ENCODE peak calls at places on chromosomes 3 and 15, in eight cellular contexts. One of them, this sample, is unnamed.
A peak's percentile ranks its signal among the peaks of the same experiment; 100 is the strongest.

GRCh38 chr3:174862666-174863065 is 3.5 kb downstream of the NAALADL2 start:
- DNase-seq in NCI-H524: no peak
- DNase-seq in epithelial cell of esophagus: no peak
- DNase-seq in mammary epithelial cell: no peak
- DNase-seq in non-pigmented ciliary epithelial cell: no peak
- DNase-seq in NCI-H2107: no peak
- DNase-seq in breast epithelium: no peak
- DNase-seq in activated CD8-positive, alpha-beta memory T cell treated with anti-CD3 and anti-CD28 coated beads for 48 hours: no peak
- DNase-seq in this sample: no peak

GRCh38 chr15:57911247-57911646 is 154.3 kb downstream of the ALDH1A2 start:
- DNase-seq in non-pigmented ciliary epithelial cell: no peak
- DNase-seq in breast epithelium: no peak
- DNase-seq in NCI-H524: no peak
- DNase-seq in epithelial cell of esophagus: no peak
- DNase-seq in NCI-H2107: no peak
- DNase-seq in activated CD8-positive, alpha-beta memory T cell treated with anti-CD3 and anti-CD28 coated beads for 48 hours: no peak
- DNase-seq in mammary epithelial cell: no peak
- DNase-seq in this sample: no peak

GRCh38 chr3:8972614-8973013 is 9.3 kb upstream of the RAD18 start:
- DNase-seq in NCI-H2107: no peak
- DNase-seq in breast epithelium: no peak
- DNase-seq in activated CD8-positive, alpha-beta memory T cell treated with anti-CD3 and anti-CD28 coated beads for 48 hours: no peak
- DNase-seq in NCI-H524: peak; percentile 85
- DNase-seq in mammary epithelial cell: peak; percentile 41
- DNase-seq in non-pigmented ciliary epithelial cell: no peak
- DNase-seq in epithelial cell of esophagus: peak; percentile 57
- DNase-seq in this sample: peak; percentile 55

GRCh38 chr15:24772709-24773373 is 97.3 kb downstream of the NPAP1 start:
- DNase-seq in NCI-H524: peak; percentile 52
- DNase-seq in non-pigmented ciliary epithelial cell: peak; percentile 32
- DNase-seq in mammary epithelial cell: peak; percentile 51
- DNase-seq in breast epithelium: peak; percentile 60
- DNase-seq in activated CD8-positive, alpha-beta memory T cell treated with anti-CD3 and anti-CD28 coated beads for 48 hours: peak; percentile 32
- DNase-seq in epithelial cell of esophagus: peak; percentile 88
- DNase-seq in NCI-H2107: no peak
- DNase-seq in this sample: peak; percentile 64

GRCh38 chr3:9226326-9226725 is 23.1 kb downstream of the SRGAP3 start:
- DNase-seq in activated CD8-positive, alpha-beta memory T cell treated with anti-CD3 and anti-CD28 coated beads for 48 hours: no peak
- DNase-seq in NCI-H524: no peak
- DNase-seq in epithelial cell of esophagus: peak; percentile 59
- DNase-seq in NCI-H2107: no peak
- DNase-seq in breast epithelium: no peak
- DNase-seq in non-pigmented ciliary epithelial cell: no peak
- DNase-seq in mammary epithelial cell: peak; percentile 81
- DNase-seq in this sample: peak; percentile 58

GRCh38 chr15:42608110-42608531 is 32.7 kb downstream of the STARD9 start:
- DNase-seq in activated CD8-positive, alpha-beta memory T cell treated with anti-CD3 and anti-CD28 coated beads for 48 hours: peak; percentile 32
- DNase-seq in NCI-H2107: peak; percentile 2
- DNase-seq in non-pigmented ciliary epithelial cell: no peak
- DNase-seq in breast epithelium: no peak
- DNase-seq in NCI-H524: no peak
- DNase-seq in mammary epithelial cell: peak; percentile 33
- DNase-seq in epithelial cell of esophagus: no peak
- DNase-seq in this sample: no peak

GRCh38 chr15:95024388-95024787 is 793.0 kb downstream of the MCTP2 start:
- DNase-seq in activated CD8-positive, alpha-beta memory T cell treated with anti-CD3 and anti-CD28 coated beads for 48 hours: no peak
- DNase-seq in non-pigmented ciliary epithelial cell: no peak
- DNase-seq in NCI-H524: no peak
- DNase-seq in mammary epithelial cell: peak; percentile 37
- DNase-seq in NCI-H2107: no peak
- DNase-seq in breast epithelium: no peak
- DNase-seq in epithelial cell of esophagus: peak; percentile 65
- DNase-seq in this sample: peak; percentile 63

GRCh38 chr15:39454189-39454986 is 126.5 kb upstream of the THBS1 start:
- DNase-seq in NCI-H2107: no peak
- DNase-seq in NCI-H524: no peak
- DNase-seq in breast epithelium: no peak
- DNase-seq in non-pigmented ciliary epithelial cell: no peak
- DNase-seq in activated CD8-positive, alpha-beta memory T cell treated with anti-CD3 and anti-CD28 coated beads for 48 hours: no peak
- DNase-seq in epithelial cell of esophagus: no peak
- DNase-seq in mammary epithelial cell: no peak
- DNase-seq in this sample: no peak

GRCh38 chr3:172213765-172214358 is 174.5 kb downstream of the FNDC3B start:
- DNase-seq in NCI-H524: no peak
- DNase-seq in epithelial cell of esophagus: no peak
- DNase-seq in non-pigmented ciliary epithelial cell: no peak
- DNase-seq in mammary epithelial cell: no peak
- DNase-seq in NCI-H2107: peak; percentile 51
- DNase-seq in breast epithelium: no peak
- DNase-seq in activated CD8-positive, alpha-beta memory T cell treated with anti-CD3 and anti-CD28 coated beads for 48 hours: no peak
- DNase-seq in this sample: no peak

GRCh38 chr3:63248015-63248414 is 30.1 kb upstream of the SYNPR start:
- DNase-seq in NCI-H2107: no peak
- DNase-seq in NCI-H524: no peak
- DNase-seq in non-pigmented ciliary epithelial cell: no peak
- DNase-seq in mammary epithelial cell: no peak
- DNase-seq in activated CD8-positive, alpha-beta memory T cell treated with anti-CD3 and anti-CD28 coated beads for 48 hours: no peak
- DNase-seq in epithelial cell of esophagus: no peak
- DNase-seq in breast epithelium: no peak
- DNase-seq in this sample: no peak

GRCh38 chr15:39828374-39828931 is 45.8 kb upstream of the FSIP1 start:
- DNase-seq in NCI-H2107: no peak
- DNase-seq in non-pigmented ciliary epithelial cell: peak; percentile 78
- DNase-seq in NCI-H524: peak; percentile 84
- DNase-seq in epithelial cell of esophagus: peak; percentile 37
- DNase-seq in mammary epithelial cell: no peak
- DNase-seq in activated CD8-positive, alpha-beta memory T cell treated with anti-CD3 and anti-CD28 coated beads for 48 hours: no peak
- DNase-seq in breast epithelium: no peak
- DNase-seq in this sample: peak; percentile 22

This sample was measured in bronchial epithelial cell.